ENCODE peak calls at places on chromosomes 16 and 17, in seven cellular contexts. B is T-helper 22 cell; M is activated CD4-positive, CD25-positive, alpha-beta regulatory T cell; O is stimulated activated CD4-positive, alpha-beta T cell treated with anti-CD3 and anti-CD28 coated beads, Interleukin-2, amount 100 ng/mL, for 48 hours; V is amniotic epithelial cell; N is left kidney; S is AG08395. C is an unnamed sample.

GRCh38 chr17:80838381-80839345 is 153.0 kb upstream of the CHMP6 start:
- DNase-seq in B (no peak), M (no peak), O (no peak), V (no peak), N (peak; percentile 55), S (no peak), C (no peak)

GRCh38 chr17:57823469-57824401 is 26.1 kb downstream of the MRPS23 start:
- DNase-seq in B (no peak), M (no peak), O (no peak), V (peak; percentile 96), N (peak; percentile 50), S (no peak), C (no peak)

GRCh38 chr17:21295036-21295952 is 10.8 kb downstream of the MAP2K3 start:
- DNase-seq in B (no peak), M (no peak), O (no peak), V (peak; percentile 27), N (peak; percentile 56), S (no peak), C (no peak)

GRCh38 chr16:88810868-88811599 is 694 bp downstream of the APRT start:
- DNase-seq in B (peak; percentile 53), M (peak; percentile 48), O (peak; percentile 57), V (peak; percentile 69), N (peak; percentile 94), S (peak; percentile 78), C (no peak)

GRCh38 chr16:56262148-56262878 is 71.0 kb downstream of the GNAO1 start:
- DNase-seq in B (peak; percentile 73), M (no peak), O (no peak), V (no peak), N (peak; percentile 35), S (no peak), C (no peak)

GRCh38 chr17:28518132-28518531 is 12.0 kb downstream of the FOXN1 start:
- DNase-seq in B (no peak), M (no peak), O (no peak), V (no peak), N (no peak), S (no peak), C (no peak)

GRCh38 chr17:74491645-74492044 is 25.2 kb downstream of the CD300A start:
- DNase-seq in B (no peak), M (no peak), O (no peak), V (no peak), N (no peak), S (no peak), C (no peak)

GRCh38 chr17:59798111-59798510 is 90.7 kb downstream of the VMP1 start:
- DNase-seq in B (no peak), M (no peak), O (no peak), V (no peak), N (no peak), S (no peak), C (no peak)

GRCh38 chr16:88451586-88452484 is 1.2 kb upstream of the ZFPM1 start:
- DNase-seq in B (no peak), M (no peak), O (peak; percentile 9), V (no peak), N (peak; percentile 63), S (no peak), C (no peak)

GRCh38 chr16:85755929-85756768 is 5.3 kb upstream of the C16orf74 start:
- DNase-seq in B (no peak), M (no peak), O (no peak), V (no peak), N (no peak), S (no peak), C (peak; percentile 77)

GRCh38 chr16:2753523-2754020 is 1.1 kb downstream of the SRRM2 start:
- DNase-seq in B (no peak), M (no peak), O (no peak), V (no peak), N (no peak), S (no peak), C (no peak)

GRCh38 chr17:74987909-74988711 is 678 bp downstream of the CDR2L start:
- DNase-seq in B (no peak), M (no peak), O (no peak), V (peak; percentile 59), N (peak; percentile 91), S (peak; percentile 73), C (peak; percentile 15)

GRCh38 chr17:33169580-33170285 is 123.4 kb downstream of the ASIC2 start:
- DNase-seq in B (no peak), M (no peak), O (no peak), V (no peak), N (peak; percentile 85), S (peak; percentile 75), C (peak; percentile 93)

GRCh38 chr17:63102034-63102433 is 136.0 kb downstream of the TANC2 start:
- DNase-seq in B (no peak), M (no peak), O (no peak), V (no peak), N (no peak), S (no peak), C (no peak)

GRCh38 chr17:32100971-32101631 is 41.2 kb upstream of the RHOT1 start:
- DNase-seq in B (no peak), M (no peak), O (no peak), V (no peak), N (no peak), S (no peak), C (no peak)

GRCh38 chr16:25066747-25067631 is 44.6 kb upstream of the LCMT1 start:
- DNase-seq in B (peak; percentile 69), M (peak; percentile 69), O (peak; percentile 85), V (peak; percentile 64), N (peak; percentile 91), S (peak; percentile 95), C (peak; percentile 18)

GRCh38 chr17:21061971-21062526 is 19.2 kb upstream of the USP22 start:
- DNase-seq in B (no peak), M (no peak), O (no peak), V (no peak), N (no peak), S (no peak), C (no peak)

GRCh38 chr17:28347261-28347891 is 10.0 kb downstream of the POLDIP2 start:
- DNase-seq in B (no peak), M (no peak), O (no peak), V (peak; percentile 94), N (peak; percentile 20), S (peak; percentile 92), C (peak; percentile 94)

GRCh38 chr17:50219345-50219744 is 17.9 kb upstream of the COL1A1 start:
- DNase-seq in B (no peak), M (no peak), O (no peak), V (peak; percentile 92), N (no peak), S (peak; percentile 79), C (peak; percentile 82)

GRCh38 chr17:41665566-41666335 is 22.9 kb upstream of the EIF1 start:
- DNase-seq in B (peak; percentile 73), M (peak; percentile 80), O (peak; percentile 94), V (peak; percentile 68), N (peak; percentile 93), S (peak; percentile 98), C (no peak)

GRCh38 chr16:17364319-17365210 is 106.2 kb downstream of the XYLT1 start:
- DNase-seq in B (peak; percentile 60), M (peak; percentile 16), O (no peak), V (peak; percentile 87), N (peak; percentile 29), S (peak; percentile 63), C (peak; percentile 94)

GRCh38 chr17:21313320-21313719 is 28.8 kb downstream of the MAP2K3 start:
- DNase-seq in B (no peak), M (no peak), O (no peak), V (no peak), N (no peak), S (no peak), C (no peak)

GRCh38 chr17:50563095-50563511 is 2.6 kb downstream of the CACNA1G start:
- DNase-seq in B (no peak), M (no peak), O (no peak), V (no peak), N (no peak), S (no peak), C (no peak)